ENCODE peak calls at places on chromosomes 1 and 21, in nine cellular contexts. Y, Z, U, I, X, J, A, L and R are unnamed samples.

GRCh38 chr1:85243336-85243735 is 16.1 kb downstream of the C1orf52 start:
- DNase-seq in Y (no peak), Z (no peak), U (no peak), I (peak), X (no peak), J (no peak), A (no peak), L (no peak), R (no peak)

GRCh38 chr1:212762234-212762633 is 29.3 kb downstream of the NSL1 start:
- DNase-seq in Y (no peak), Z (no peak), U (no peak), I (no peak), X (no peak), J (no peak), A (no peak), L (no peak), R (no peak)

GRCh38 chr1:212980123-212980800 is 29.9 kb downstream of the VASH2 start:
- DNase-seq in Y (no peak), Z (no peak), U (no peak), I (peak), X (peak), J (peak), A (no peak), L (no peak), R (no peak)

GRCh38 chr1:212070720-212071302 is 35.3 kb downstream of the DTL start:
- DNase-seq in Y (no peak), Z (peak), U (no peak), I (peak), X (peak), J (peak), A (no peak), L (no peak), R (no peak)

GRCh38 chr1:34907487-34908090 is 21.9 kb downstream of the DLGAP3 start:
- DNase-seq in Y (no peak), Z (peak), U (no peak), I (peak), X (peak), J (no peak), A (no peak), L (no peak), R (no peak)

GRCh38 chr1:61271412-61271789 is 189.0 kb downstream of the NFIA start:
- DNase-seq in Y (no peak), Z (no peak), U (no peak), I (peak), X (no peak), J (no peak), A (no peak), L (no peak), R (no peak)

GRCh38 chr1:70112838-70113237 is 92.5 kb downstream of the LRRC40 start:
- DNase-seq in Y (no peak), Z (no peak), U (no peak), I (no peak), X (peak), J (no peak), A (no peak), L (no peak), R (no peak)

GRCh38 chr1:221419513-221420088 is 322.3 kb downstream of the DUSP10 start:
- DNase-seq in Y (no peak), Z (peak), U (no peak), I (no peak), X (no peak), J (peak), A (no peak), L (no peak), R (no peak)

GRCh38 chr1:183600136-183600535 is 9.9 kb upstream of the NCF2 start:
- DNase-seq in Y (no peak), Z (peak), U (no peak), I (no peak), X (no peak), J (peak), A (no peak), L (no peak), R (peak)

GRCh38 chr1:208107817-208108608 is 136.2 kb downstream of the PLXNA2 start:
- DNase-seq in Y (no peak), Z (peak), U (no peak), I (no peak), X (no peak), J (peak), A (no peak), L (no peak), R (no peak)

GRCh38 chr1:183996396-183996795 is 41.1 kb downstream of the COLGALT2 start:
- DNase-seq in Y (no peak), Z (no peak), U (no peak), I (peak), X (peak), J (no peak), A (no peak), L (no peak), R (no peak)

GRCh38 chr21:36122977-36123376 is 11.9 kb upstream of the CBR3 start:
- DNase-seq in Y (no peak), Z (no peak), U (no peak), I (no peak), X (no peak), J (no peak), A (no peak), L (no peak), R (no peak)

GRCh38 chr1:165768513-165769394 is at the start of gene TMCO1:
- DNase-seq in Y (peak), Z (peak), U (peak), I (peak), X (peak), J (peak), A (peak), L (peak), R (peak)

GRCh38 chr1:30888391-30888790 is 20.2 kb downstream of the SDC3 start:
- DNase-seq in Y (peak), Z (no peak), U (no peak), I (no peak), X (no peak), J (peak), A (no peak), L (no peak), R (no peak)

GRCh38 chr1:216908116-216908515 is 184.9 kb upstream of the ESRRG start:
- DNase-seq in Y (no peak), Z (no peak), U (no peak), I (no peak), X (no peak), J (no peak), A (no peak), L (no peak), R (no peak)

GRCh38 chr1:171817511-171818265 is 23.6 kb upstream of the DNM3 start:
- DNase-seq in Y (no peak), Z (peak), U (no peak), I (peak), X (peak), J (peak), A (no peak), L (no peak), R (peak)

GRCh38 chr1:23473037-23473800 is 10.8 kb downstream of the ASAP3 start:
- DNase-seq in Y (no peak), Z (peak), U (no peak), I (no peak), X (no peak), J (peak), A (no peak), L (no peak), R (no peak)

GRCh38 chr1:53255031-53255430 is 16.7 kb upstream of the MAGOH start:
- DNase-seq in Y (no peak), Z (no peak), U (no peak), I (no peak), X (no peak), J (no peak), A (no peak), L (no peak), R (no peak)

GRCh38 chr1:234683856-234684632 is 74.1 kb upstream of the IRF2BP2 start:
- DNase-seq in Y (peak), Z (peak), U (no peak), I (no peak), X (peak), J (peak), A (peak), L (no peak), R (peak)

GRCh38 chr1:42844592-42845140 is 1.7 kb upstream of the ZNF691 start:
- DNase-seq in Y (no peak), Z (peak), U (no peak), I (no peak), X (no peak), J (no peak), A (no peak), L (no peak), R (no peak)

GRCh38 chr21:45384656-45385548 is 20.1 kb upstream of the COL18A1 start:
- DNase-seq in Y (peak), Z (no peak), U (peak), I (no peak), X (no peak), J (no peak), A (no peak), L (no peak), R (peak)

GRCh38 chr1:59574085-59574484 is 240.7 kb upstream of the HOOK1 start:
- DNase-seq in Y (no peak), Z (no peak), U (no peak), I (no peak), X (no peak), J (peak), A (no peak), L (no peak), R (no peak)

GRCh38 chr1:19825298-19825697 is 10.2 kb upstream of the RNF186 start:
- DNase-seq in Y (no peak), Z (no peak), U (no peak), I (peak), X (peak), J (no peak), A (peak), L (no peak), R (no peak)

GRCh38 chr21:31276663-31277062 is 67.4 kb downstream of the TIAM1 start:
- DNase-seq in Y (no peak), Z (no peak), U (no peak), I (no peak), X (no peak), J (no peak), A (no peak), L (no peak), R (no peak)

GRCh38 chr1:48047116-48047515 is 49.9 kb upstream of the TRABD2B start:
- DNase-seq in Y (no peak), Z (no peak), U (no peak), I (no peak), X (no peak), J (no peak), A (no peak), L (no peak), R (no peak)

GRCh38 chr21:45545691-45546531 is 3.7 kb upstream of the SLC19A1 start:
- DNase-seq in Y (no peak), Z (no peak), U (no peak), I (no peak), X (no peak), J (no peak), A (no peak), L (no peak), R (no peak)

GRCh38 chr1:7989762-7990428 is 28.4 kb downstream of the PARK7 start:
- DNase-seq in Y (no peak), Z (no peak), U (no peak), I (no peak), X (no peak), J (no peak), A (no peak), L (no peak), R (no peak)

GRCh38 chr1:46601257-46602007 is 2.6 kb downstream of the MKNK1 start:
- DNase-seq in Y (no peak), Z (no peak), U (no peak), I (no peak), X (no peak), J (no peak), A (peak), L (no peak), R (no peak)
- TF ChIP-seq CTCF in Y (no peak), Z (no peak), U (no peak), I (no peak), X (no peak), J (no peak), A (no peak), L (no peak), R (no peak)

DNA sequence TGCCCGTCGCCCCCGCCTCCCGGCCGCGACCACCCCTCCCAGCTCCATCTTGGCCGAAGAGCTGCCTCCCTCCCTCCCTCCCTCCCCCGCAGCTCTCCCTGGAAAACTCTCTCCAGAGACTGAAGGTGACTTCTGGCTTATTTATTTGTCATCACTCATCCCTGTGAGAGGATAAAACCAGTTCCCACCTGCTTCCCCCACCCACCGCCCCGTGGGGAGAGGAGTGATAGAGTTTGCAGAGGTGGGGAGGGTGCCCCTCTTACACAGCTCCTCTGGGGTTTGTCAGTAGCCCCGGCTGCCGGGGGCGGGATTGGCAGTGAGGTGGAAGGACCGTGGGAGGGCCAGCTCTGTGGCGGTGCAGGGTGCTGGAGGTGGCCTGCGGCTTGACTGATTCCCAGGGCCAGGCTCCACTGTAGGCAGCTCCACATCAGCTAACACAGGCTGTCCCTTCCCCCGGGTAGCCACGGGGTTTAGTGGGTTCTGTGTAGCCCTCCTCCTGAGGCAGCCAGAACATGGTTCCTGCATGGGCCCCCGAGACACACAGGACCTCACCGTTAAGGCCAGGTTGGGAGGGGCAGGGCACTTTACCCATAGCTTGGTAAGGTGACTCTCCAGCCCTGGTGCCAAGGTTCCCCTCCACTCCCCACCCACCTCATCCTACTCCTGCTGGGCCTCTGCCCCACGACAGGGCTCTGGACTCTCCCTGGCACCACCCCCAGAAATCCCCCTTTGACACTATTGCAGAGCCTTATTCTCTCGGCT is 62.2 kb downstream of the ELK4 start:
- DNase-seq in Y (peak), Z (no peak), U (no peak), I (no peak), X (peak), J (no peak), A (no peak), L (no peak), R (no peak)
- TF ChIP-seq CTCF in Y (no peak), Z (no peak), U (no peak), I (no peak), X (no peak), J (no peak), A (no peak), L (no peak), R (no peak)

DNA sequence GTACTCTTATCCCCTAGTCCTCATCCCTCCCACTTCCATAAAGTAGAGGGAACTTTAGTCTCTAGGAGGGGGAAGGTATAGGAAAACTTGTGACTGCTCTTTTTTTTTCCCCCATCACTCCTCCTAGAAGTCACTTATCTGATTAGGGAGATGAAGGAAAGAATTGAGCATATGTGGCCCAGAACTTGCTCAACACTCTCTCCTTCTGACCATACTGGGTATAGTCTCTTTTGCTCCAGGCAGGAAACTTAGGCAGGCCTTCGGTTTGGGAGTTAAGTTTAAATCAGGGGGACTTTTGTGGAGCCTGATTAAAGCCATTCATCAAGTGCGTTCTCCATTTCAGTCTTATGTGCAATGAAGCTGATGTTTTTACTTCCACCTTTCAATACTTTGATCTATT is 5.8 kb downstream of the UBE2U start:
- DNase-seq in Y (no peak), Z (no peak), U (no peak), I (no peak), X (peak), J (no peak), A (no peak), L (no peak), R (no peak)
- TF ChIP-seq CTCF in Y (no peak), Z (no peak), U (no peak), I (no peak), X (peak), J (no peak), A (no peak), L (no peak), R (no peak)

GRCh38 chr1:152466217-152466616 is 44.4 kb upstream of the LCE5A start:
- DNase-seq in Y (no peak), Z (no peak), U (no peak), I (no peak), X (no peak), J (no peak), A (no peak), L (no peak), R (no peak)
- TF ChIP-seq CTCF in Y (no peak), Z (no peak), U (no peak), I (no peak), X (no peak), J (no peak), A (no peak), L (no peak), R (no peak)

GRCh38 chr1:63914241-63914640 is 140.4 kb downstream of the ROR1 start:
- DNase-seq in Y (no peak), Z (peak), U (no peak), I (no peak), X (no peak), J (no peak), A (no peak), L (no peak), R (no peak)

GRCh38 chr1:63914706-63915105 is 140.9 kb downstream of the ROR1 start:
- DNase-seq in Y (no peak), Z (no peak), U (no peak), I (no peak), X (no peak), J (no peak), A (no peak), L (no peak), R (no peak)

GRCh38 chr1:63916485-63917360 is 142.9 kb downstream of the ROR1 start:
- DNase-seq in Y (no peak), Z (no peak), U (no peak), I (no peak), X (no peak), J (no peak), A (peak), L (no peak), R (no peak)

GRCh38 chr1:63913533-63913932 is 139.7 kb downstream of the ROR1 start:
- DNase-seq in Y (no peak), Z (no peak), U (no peak), I (no peak), X (no peak), J (no peak), A (no peak), L (no peak), R (no peak)

GRCh38 chr1:63915121-63915520 is 141.3 kb downstream of the ROR1 start:
- DNase-seq in Y (no peak), Z (peak), U (no peak), I (peak), X (peak), J (peak), A (no peak), L (no peak), R (no peak)
- TF ChIP-seq CTCF in Y (no peak), Z (no peak), U (no peak), I (peak), X (peak), J (peak), A (no peak), L (peak), R (no peak)